ENCODE peak calls at places on chromosome 1, in seven cellular contexts. One of them, this sample, is unnamed.
A peak's percentile ranks its signal among the peaks of the same experiment; 100 is the strongest.

GRCh38 chr1:232943679-232944252 is 6.6 kb upstream of the NTPCR start:
- DNase-seq in BJ: no peak
- DNase-seq in fibroblast of lung: no peak
- DNase-seq in neural progenitor cell: no peak
- DNase-seq in sigmoid colon: no peak
- DNase-seq in uterus: no peak
- DNase-seq in transverse colon: no peak
- DNase-seq in this sample: no peak

GRCh38 chr1:19208710-19209438 is 1.2 kb downstream of the UBR4 start:
- DNase-seq in BJ: no peak
- DNase-seq in fibroblast of lung: peak; percentile 73
- DNase-seq in neural progenitor cell: no peak
- DNase-seq in sigmoid colon: no peak
- DNase-seq in uterus: no peak
- DNase-seq in transverse colon: no peak
- DNase-seq in this sample: peak; percentile 39

GRCh38 chr1:78651247-78651646 is 1.6 kb downstream of the IFI44 start:
- DNase-seq in BJ: no peak
- DNase-seq in fibroblast of lung: peak; percentile 39
- DNase-seq in neural progenitor cell: no peak
- DNase-seq in sigmoid colon: no peak
- DNase-seq in uterus: no peak
- DNase-seq in transverse colon: no peak
- DNase-seq in this sample: no peak

GRCh38 chr1:51344602-51345299 is 14.4 kb upstream of the TTC39A start:
- DNase-seq in BJ: no peak
- DNase-seq in fibroblast of lung: no peak
- DNase-seq in neural progenitor cell: peak; percentile 47
- DNase-seq in sigmoid colon: no peak
- DNase-seq in uterus: no peak
- DNase-seq in transverse colon: peak; percentile 61
- DNase-seq in this sample: no peak

GRCh38 chr1:42179275-42179674 is 14.7 kb upstream of the GUCA2A start:
- DNase-seq in BJ: no peak
- DNase-seq in fibroblast of lung: peak; percentile 86
- DNase-seq in neural progenitor cell: no peak
- DNase-seq in sigmoid colon: no peak
- DNase-seq in uterus: no peak
- DNase-seq in transverse colon: no peak
- DNase-seq in this sample: no peak

GRCh38 chr1:109640285-109640865 is 15.5 kb upstream of the GSTM4 start:
- DNase-seq in BJ: no peak
- DNase-seq in fibroblast of lung: peak; percentile 36
- DNase-seq in neural progenitor cell: peak; percentile 79
- DNase-seq in sigmoid colon: peak; percentile 90
- DNase-seq in uterus: peak; percentile 78
- DNase-seq in transverse colon: peak; percentile 93
- DNase-seq in this sample: peak; percentile 57

GRCh38 chr1:88088481-88088880 is 595.6 kb upstream of the PKN2 start:
- DNase-seq in BJ: no peak
- DNase-seq in fibroblast of lung: no peak
- DNase-seq in neural progenitor cell: peak; percentile 43
- DNase-seq in sigmoid colon: no peak
- DNase-seq in uterus: no peak
- DNase-seq in transverse colon: no peak
- DNase-seq in this sample: no peak

GRCh38 chr1:220877348-220878095 is 1.7 kb upstream of the HLX start:
- DNase-seq in BJ: no peak
- DNase-seq in fibroblast of lung: no peak
- DNase-seq in neural progenitor cell: peak; percentile 31
- DNase-seq in sigmoid colon: no peak
- DNase-seq in uterus: no peak
- DNase-seq in transverse colon: no peak
- DNase-seq in this sample: no peak

GRCh38 chr1:227356582-227357228 is 38.4 kb upstream of the CDC42BPA start:
- DNase-seq in BJ: no peak
- DNase-seq in fibroblast of lung: peak; percentile 14
- DNase-seq in neural progenitor cell: no peak
- DNase-seq in sigmoid colon: no peak
- DNase-seq in uterus: no peak
- DNase-seq in transverse colon: peak; percentile 21
- DNase-seq in this sample: peak; percentile 76

GRCh38 chr1:2519729-2520128 is 6.7 kb downstream of the PANK4 start:
- DNase-seq in BJ: no peak
- DNase-seq in fibroblast of lung: no peak
- DNase-seq in neural progenitor cell: no peak
- DNase-seq in sigmoid colon: no peak
- DNase-seq in uterus: no peak
- DNase-seq in transverse colon: no peak
- DNase-seq in this sample: no peak
- H3K36me3 ChIP-seq in BJ: peaks cover 42% of the 10 kb centered on the region
- H3K36me3 ChIP-seq in fibroblast of lung: peaks cover 27% of the 10 kb centered on the region
- H3K36me3 ChIP-seq in neural progenitor cell: no peaks in the 10 kb centered on the region
- H3K36me3 ChIP-seq in sigmoid colon: peaks cover 65% of the 10 kb centered on the region
- H3K36me3 ChIP-seq in uterus: no peaks in the 10 kb centered on the region
- H3K36me3 ChIP-seq in transverse colon: peaks cover 53% of the 10 kb centered on the region
- H3K36me3 ChIP-seq in this sample: peaks cover 42% of the 10 kb centered on the region

DNA sequence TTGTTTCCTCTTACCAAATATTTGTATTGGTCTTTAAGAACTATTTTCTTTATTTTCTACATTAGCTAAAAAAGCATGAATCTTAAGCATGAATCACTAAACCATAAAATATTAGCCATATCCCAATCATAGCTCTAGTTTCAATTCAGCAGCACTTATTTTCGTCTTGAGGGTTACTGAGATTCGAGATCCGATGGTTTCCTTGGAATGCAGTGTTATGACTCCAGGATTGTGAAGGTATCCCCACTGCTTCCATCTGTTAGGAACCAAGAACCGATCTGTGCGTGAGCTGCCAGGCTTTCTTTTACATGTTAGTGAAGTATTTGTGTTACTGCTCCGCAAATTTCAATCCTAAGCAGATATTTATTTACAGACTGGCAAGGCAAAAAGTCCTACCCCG is 18.9 kb downstream of the TNFRSF9 start:
- DNase-seq in BJ: no peak
- DNase-seq in fibroblast of lung: peak; percentile 77
- DNase-seq in neural progenitor cell: no peak
- DNase-seq in sigmoid colon: no peak
- DNase-seq in uterus: no peak
- DNase-seq in transverse colon: no peak
- DNase-seq in this sample: no peak
- H3K4me3 ChIP-seq in BJ: no peak overlapping the region
- H3K4me3 ChIP-seq in fibroblast of lung: no peak overlapping the region
- H3K4me3 ChIP-seq in neural progenitor cell: no peak overlapping the region
- H3K4me3 ChIP-seq in sigmoid colon: no peak overlapping the region
- H3K4me3 ChIP-seq in uterus: no peak overlapping the region
- H3K4me3 ChIP-seq in transverse colon: no peak overlapping the region
- H3K4me3 ChIP-seq in this sample: no peak overlapping the region

DNA sequence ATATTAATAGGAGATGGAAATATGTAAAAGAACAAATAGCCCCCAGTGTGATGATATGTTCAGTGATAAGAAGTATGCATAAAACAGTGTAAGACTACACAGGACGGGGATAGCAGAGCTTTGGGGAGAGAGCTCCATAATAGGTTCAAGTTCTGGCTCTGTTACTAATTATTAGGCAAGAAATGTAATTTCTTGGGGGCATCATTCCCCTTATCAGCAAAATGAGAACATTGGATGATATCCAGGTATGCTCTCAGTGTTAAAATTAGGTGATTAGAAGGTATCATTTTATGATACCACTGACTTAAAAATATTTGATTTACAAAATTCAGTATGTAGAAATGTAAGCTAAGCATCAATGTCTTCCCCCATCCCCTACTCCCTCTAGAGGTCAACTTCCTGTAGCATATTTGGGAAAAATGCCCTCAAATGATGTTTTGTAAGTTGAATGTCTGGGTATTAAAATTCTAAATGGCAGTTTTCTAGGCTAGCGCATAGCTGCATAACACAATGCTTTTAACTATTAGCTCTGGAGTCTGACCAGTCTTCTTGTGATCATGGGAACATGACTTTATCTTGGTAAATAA is 585.7 kb upstream of the CAMK1G start:
- DNase-seq in BJ: no peak
- DNase-seq in fibroblast of lung: peak; percentile 9
- DNase-seq in neural progenitor cell: no peak
- DNase-seq in sigmoid colon: no peak
- DNase-seq in uterus: no peak
- DNase-seq in transverse colon: no peak
- DNase-seq in this sample: peak; percentile 46
- TF ChIP-seq CTCF in BJ: peak; percentile 66
- TF ChIP-seq CTCF in fibroblast of lung: peak; percentile 70
- TF ChIP-seq CTCF in neural progenitor cell: peak; percentile 45
- TF ChIP-seq CTCF in sigmoid colon: no peak
- TF ChIP-seq CTCF in uterus: no peak
- TF ChIP-seq CTCF in transverse colon: no peak
- TF ChIP-seq CTCF in this sample: peak; percentile 43

DNA sequence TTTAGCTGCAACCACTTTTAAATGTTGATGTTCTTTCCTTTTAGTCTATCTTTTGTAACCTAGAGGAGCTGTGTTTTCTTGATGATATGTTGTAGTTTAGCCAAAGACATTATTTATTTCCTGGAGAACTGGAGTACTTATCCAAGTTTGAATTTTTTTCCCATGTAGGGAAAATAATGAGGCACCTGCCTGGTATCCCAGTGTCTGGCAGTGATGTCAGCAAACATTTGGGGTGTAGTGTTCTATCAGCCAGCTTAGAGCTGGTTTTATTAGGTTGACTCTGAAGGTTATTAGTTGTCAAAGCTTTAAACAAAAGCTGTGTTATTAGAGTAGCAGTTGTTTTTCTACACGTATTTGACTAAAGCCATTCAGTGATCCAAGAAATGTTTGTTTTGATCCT is 3.2 kb downstream of the CTPS1 start:
- DNase-seq in BJ: no peak
- DNase-seq in fibroblast of lung: peak; percentile 47
- DNase-seq in neural progenitor cell: no peak
- DNase-seq in sigmoid colon: no peak
- DNase-seq in uterus: no peak
- DNase-seq in transverse colon: no peak
- DNase-seq in this sample: no peak
- H3K36me3 ChIP-seq in BJ: peaks cover under 1% of the 10 kb centered on the region
- H3K36me3 ChIP-seq in fibroblast of lung: peaks cover 13% of the 10 kb centered on the region
- H3K36me3 ChIP-seq in neural progenitor cell: peaks cover 19% of the 10 kb centered on the region
- H3K36me3 ChIP-seq in sigmoid colon: peaks cover 11% of the 10 kb centered on the region
- H3K36me3 ChIP-seq in uterus: no peaks in the 10 kb centered on the region
- H3K36me3 ChIP-seq in transverse colon: peaks cover 8% of the 10 kb centered on the region
- H3K36me3 ChIP-seq in this sample: peaks cover 16% of the 10 kb centered on the region

DNA sequence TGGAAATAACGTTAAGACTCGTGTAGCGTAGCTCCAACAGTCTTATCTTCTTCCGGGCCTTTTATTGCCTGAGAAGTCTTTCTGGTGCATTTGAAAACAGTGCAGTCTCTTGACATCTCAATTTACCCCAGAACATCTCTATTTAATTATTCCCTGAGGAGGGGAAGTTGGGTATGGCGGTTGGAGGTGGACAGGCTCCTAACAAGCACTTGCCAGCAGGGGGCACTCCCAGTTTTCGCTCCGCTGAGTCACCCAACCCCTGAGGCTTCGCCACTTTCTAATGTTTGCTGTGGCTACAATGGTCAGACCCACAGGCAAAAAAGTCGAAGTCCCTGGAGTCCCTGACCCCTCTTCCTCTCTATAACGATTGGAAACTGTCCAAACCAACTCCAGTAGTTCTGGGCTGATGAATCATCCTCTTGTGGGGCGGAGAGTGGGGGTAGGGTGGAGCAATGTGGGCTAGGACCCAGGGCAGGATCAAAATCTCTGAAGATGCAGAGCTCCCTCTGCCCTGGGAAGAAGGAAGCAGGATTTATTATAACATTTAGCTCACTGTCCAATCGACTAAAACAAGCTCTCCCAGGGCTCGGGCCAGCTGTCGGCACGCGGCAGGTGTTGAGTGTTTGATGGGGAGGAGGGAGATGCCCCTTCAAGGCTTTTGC is 85.5 kb downstream of the BRINP2 start:
- DNase-seq in BJ: no peak
- DNase-seq in fibroblast of lung: peak; percentile 94
- DNase-seq in neural progenitor cell: peak; percentile 82
- DNase-seq in sigmoid colon: peak; percentile 72
- DNase-seq in uterus: peak; percentile 44
- DNase-seq in transverse colon: peak; percentile 38
- DNase-seq in this sample: peak; percentile 83
- H3K4me3 ChIP-seq in BJ: no peak overlapping the region
- H3K4me3 ChIP-seq in fibroblast of lung: no peak overlapping the region
- H3K4me3 ChIP-seq in neural progenitor cell: no peak overlapping the region
- H3K4me3 ChIP-seq in sigmoid colon: no peak overlapping the region
- H3K4me3 ChIP-seq in uterus: no peak overlapping the region
- H3K4me3 ChIP-seq in transverse colon: no peak overlapping the region
- H3K4me3 ChIP-seq in this sample: no peak overlapping the region

DNA sequence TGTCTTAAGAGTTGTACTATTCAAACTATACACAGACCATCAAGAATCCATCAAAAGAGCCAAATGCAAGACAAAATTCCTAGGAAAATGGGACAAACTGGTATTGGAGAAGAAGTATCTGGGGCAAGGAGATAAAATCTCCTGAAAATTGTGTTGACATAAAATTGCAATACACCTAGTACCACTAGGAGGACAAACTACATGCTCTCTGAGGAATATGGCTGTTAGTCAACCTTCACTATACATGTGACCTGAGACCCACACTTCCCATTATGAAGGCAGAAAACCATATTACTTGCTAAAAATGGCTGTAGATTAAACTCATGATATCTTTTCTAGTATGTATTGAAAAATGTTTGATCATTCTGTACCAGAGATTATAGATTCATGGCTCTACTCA is 30.0 kb downstream of the IRF2BP2 start:
- DNase-seq in BJ: no peak
- DNase-seq in fibroblast of lung: no peak
- DNase-seq in neural progenitor cell: no peak
- DNase-seq in sigmoid colon: no peak
- DNase-seq in uterus: no peak
- DNase-seq in transverse colon: no peak
- DNase-seq in this sample: peak; percentile 55
- TF ChIP-seq CTCF in BJ: no peak
- TF ChIP-seq CTCF in fibroblast of lung: peak; percentile 17
- TF ChIP-seq CTCF in neural progenitor cell: peak; percentile 21
- TF ChIP-seq CTCF in sigmoid colon: no peak
- TF ChIP-seq CTCF in uterus: no peak
- TF ChIP-seq CTCF in transverse colon: peak; percentile 40
- TF ChIP-seq CTCF in this sample: peak; percentile 34

GRCh38 chr1:15656464-15656863 is 27.7 kb upstream of the PLEKHM2 start:
- DNase-seq in BJ: no peak
- DNase-seq in fibroblast of lung: no peak
- DNase-seq in neural progenitor cell: no peak
- DNase-seq in sigmoid colon: no peak
- DNase-seq in uterus: no peak
- DNase-seq in transverse colon: no peak
- DNase-seq in this sample: no peak
- H3K36me3 ChIP-seq in BJ: peaks cover 16% of the 10 kb centered on the region
- H3K36me3 ChIP-seq in fibroblast of lung: peaks cover 8% of the 10 kb centered on the region
- H3K36me3 ChIP-seq in neural progenitor cell: peaks cover 15% of the 10 kb centered on the region
- H3K36me3 ChIP-seq in sigmoid colon: peaks cover 23% of the 10 kb centered on the region
- H3K36me3 ChIP-seq in uterus: no peaks in the 10 kb centered on the region
- H3K36me3 ChIP-seq in transverse colon: peaks cover 27% of the 10 kb centered on the region
- H3K36me3 ChIP-seq in this sample: peaks cover 32% of the 10 kb centered on the region

GRCh38 chr1:96538001-96538649 is 183.5 kb upstream of the PTBP2 start:
- DNase-seq in BJ: no peak
- DNase-seq in fibroblast of lung: peak; percentile 83
- DNase-seq in neural progenitor cell: no peak
- DNase-seq in sigmoid colon: peak; percentile 86
- DNase-seq in uterus: peak; percentile 17
- DNase-seq in transverse colon: peak; percentile 13
- DNase-seq in this sample: no peak
- H3K4me3 ChIP-seq in BJ: no peak overlapping the region
- H3K4me3 ChIP-seq in fibroblast of lung: no peak overlapping the region
- H3K4me3 ChIP-seq in neural progenitor cell: no peak overlapping the region
- H3K4me3 ChIP-seq in sigmoid colon: no peak overlapping the region
- H3K4me3 ChIP-seq in uterus: no peak overlapping the region
- H3K4me3 ChIP-seq in transverse colon: no peak overlapping the region
- H3K4me3 ChIP-seq in this sample: no peak overlapping the region